ENCODE peak calls at places on chromosomes 13 and 19, in five cellular contexts. M is kidney epithelial cell, J is cardiac fibroblast, L is GM12878, P is bronchial epithelial cell. V is an unnamed sample.

GRCh38 chr19:9857920-9858746 is 23.0 kb downstream of the PIN1 start:
- DNase-seq in M (no peak), J (peak), L (no peak), P (peak), V (no peak)

GRCh38 chr13:94708031-94708571 is 4.2 kb downstream of the SOX21 start:
- DNase-seq in M (no peak), J (no peak), L (no peak), P (no peak), V (peak)

GRCh38 chr19:29273000-29273691 is 60.2 kb upstream of the UQCRFS1 start:
- DNase-seq in M (no peak), J (no peak), L (no peak), P (no peak), V (no peak)

GRCh38 chr19:42054205-42054604 is 15.8 kb downstream of the GRIK5 start:
- DNase-seq in M (no peak), J (no peak), L (no peak), P (no peak), V (no peak)

GRCh38 chr13:42490676-42491075 is 83.3 kb upstream of the TNFSF11 start:
- DNase-seq in M (no peak), J (no peak), L (no peak), P (no peak), V (no peak)

GRCh38 chr13:111401755-111402154 is 81.3 kb downstream of the TEX29 start:
- DNase-seq in M (no peak), J (no peak), L (no peak), P (no peak), V (no peak)

GRCh38 chr13:81929988-81930387 is 1589.1 kb upstream of the SPRY2 start:
- DNase-seq in M (peak), J (peak), L (no peak), P (peak), V (peak)

GRCh38 chr13:39485314-39485700 is 117.7 kb downstream of the LHFPL6 start:
- DNase-seq in M (no peak), J (peak), L (no peak), P (no peak), V (no peak)

GRCh38 chr19:43983544-43983911 is 460 bp upstream of the ZNF155 start:
- DNase-seq in M (no peak), J (no peak), L (no peak), P (no peak), V (no peak)

GRCh38 chr19:58562126-58563033 is 4.0 kb upstream of the UBE2M start:
- DNase-seq in M (no peak), J (peak), L (no peak), P (no peak), V (peak)

GRCh38 chr19:15280048-15280725 is 47.9 kb upstream of the EPHX3 start:
- DNase-seq in M (no peak), J (no peak), L (no peak), P (no peak), V (no peak)

GRCh38 chr13:46598820-46599180 is 45.8 kb downstream of the LRCH1 start:
- DNase-seq in M (no peak), J (no peak), L (no peak), P (no peak), V (no peak)

GRCh38 chr13:83211301-83211700 is 671.0 kb downstream of the SLITRK1 start:
- DNase-seq in M (no peak), J (peak), L (no peak), P (no peak), V (no peak)

GRCh38 chr19:11251650-11252314 is 10.5 kb downstream of the DOCK6 start:
- DNase-seq in M (no peak), J (no peak), L (no peak), P (no peak), V (no peak)

GRCh38 chr13:62130016-62130970 is 714.6 kb upstream of the PCDH20 start:
- DNase-seq in M (no peak), J (no peak), L (no peak), P (no peak), V (peak)

GRCh38 chr19:1471514-1472107 is 7.4 kb downstream of the C19orf25 start:
- DNase-seq in M (no peak), J (no peak), L (no peak), P (no peak), V (peak)

GRCh38 chr13:35964764-35965163 is 166.4 kb downstream of the DCLK1 start:
- DNase-seq in M (no peak), J (peak), L (no peak), P (peak), V (no peak)

GRCh38 chr19:7605490-7606222 is 10.0 kb downstream of the CAMSAP3 start:
- DNase-seq in M (no peak), J (peak), L (peak), P (peak), V (peak)

GRCh38 chr19:33241091-33241529 is 15.5 kb upstream of the SLC7A10 start:
- DNase-seq in M (no peak), J (no peak), L (no peak), P (peak), V (no peak)

GRCh38 chr13:21389124-21389523 is 70.0 kb downstream of the ZDHHC20 start:
- DNase-seq in M (no peak), J (no peak), L (no peak), P (no peak), V (no peak)

DNA sequence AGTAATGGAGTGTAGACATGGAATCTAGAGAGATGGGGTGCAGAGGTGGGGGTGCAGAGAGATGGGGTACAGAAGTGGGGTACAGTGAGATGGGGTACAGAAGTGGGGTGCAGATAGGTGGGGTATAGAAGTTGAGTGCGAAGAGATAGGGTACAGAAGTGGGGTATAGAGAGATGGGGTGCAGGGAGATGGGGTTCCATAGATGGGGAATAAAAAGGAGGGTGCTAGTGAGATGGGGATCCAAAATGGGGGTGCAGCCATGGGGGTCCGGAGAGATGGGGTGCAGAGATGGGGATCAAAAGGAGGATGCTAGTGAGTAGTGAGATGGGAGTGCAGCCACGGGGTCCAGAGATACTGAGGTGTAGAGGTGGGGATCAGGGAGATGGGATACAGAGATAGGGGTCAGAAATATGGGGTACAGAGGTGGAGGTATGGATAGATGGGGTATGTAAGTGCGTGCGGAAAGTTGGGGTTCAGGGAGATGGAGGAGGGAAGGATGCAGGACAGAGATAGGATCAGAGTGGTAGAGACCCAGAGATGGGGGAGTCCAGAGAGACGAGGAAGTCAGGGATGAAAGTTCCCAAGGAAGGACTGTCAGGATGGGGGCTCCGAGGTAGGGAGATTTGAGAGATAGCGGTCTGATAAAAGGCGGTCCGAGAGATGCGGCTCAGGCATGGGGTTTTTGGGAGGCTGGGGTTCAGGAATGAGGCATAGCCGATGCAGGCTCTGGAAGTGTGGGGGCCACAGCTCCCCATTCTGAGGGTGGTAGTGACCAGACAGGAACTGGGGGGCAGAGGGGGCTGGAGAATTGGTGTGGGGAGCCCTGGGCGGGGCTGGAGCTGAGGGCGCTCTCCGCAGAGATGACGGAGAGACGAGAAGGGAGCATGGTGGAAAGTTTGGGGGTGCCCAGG is 3.4 kb downstream of the PALM3 start:
- DNase-seq in M (no peak), J (no peak), L (no peak), P (no peak), V (no peak)
- H3K4me3 ChIP-seq in M (no peak), J (no peak), L (no peak), P (no peak), V (peak)

DNA sequence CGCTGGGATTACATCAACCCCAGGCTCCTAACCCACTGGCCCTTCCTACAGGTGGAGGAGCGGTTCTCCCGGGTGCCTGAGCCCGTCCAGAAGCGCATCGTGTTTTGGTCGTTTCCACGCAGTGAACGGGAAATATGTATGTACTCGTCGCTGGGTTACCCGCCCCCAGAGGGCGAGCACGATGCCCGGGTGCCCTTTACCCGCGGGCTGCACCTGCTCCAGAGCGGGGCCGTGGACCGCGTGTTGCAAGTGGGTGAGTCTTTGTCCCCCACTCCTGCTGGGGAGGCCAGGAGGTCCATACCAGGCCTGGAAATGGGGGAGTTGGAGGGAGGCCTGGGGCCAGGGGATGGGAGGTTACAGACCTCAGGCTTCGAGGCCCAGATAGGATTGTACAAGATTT is 4.4 kb downstream of the ZSWIM4 start:
- DNase-seq in M (no peak), J (no peak), L (no peak), P (no peak), V (no peak)
- H3K4me3 ChIP-seq in M (no peak), J (no peak), L (no peak), P (no peak), V (no peak)

DNA sequence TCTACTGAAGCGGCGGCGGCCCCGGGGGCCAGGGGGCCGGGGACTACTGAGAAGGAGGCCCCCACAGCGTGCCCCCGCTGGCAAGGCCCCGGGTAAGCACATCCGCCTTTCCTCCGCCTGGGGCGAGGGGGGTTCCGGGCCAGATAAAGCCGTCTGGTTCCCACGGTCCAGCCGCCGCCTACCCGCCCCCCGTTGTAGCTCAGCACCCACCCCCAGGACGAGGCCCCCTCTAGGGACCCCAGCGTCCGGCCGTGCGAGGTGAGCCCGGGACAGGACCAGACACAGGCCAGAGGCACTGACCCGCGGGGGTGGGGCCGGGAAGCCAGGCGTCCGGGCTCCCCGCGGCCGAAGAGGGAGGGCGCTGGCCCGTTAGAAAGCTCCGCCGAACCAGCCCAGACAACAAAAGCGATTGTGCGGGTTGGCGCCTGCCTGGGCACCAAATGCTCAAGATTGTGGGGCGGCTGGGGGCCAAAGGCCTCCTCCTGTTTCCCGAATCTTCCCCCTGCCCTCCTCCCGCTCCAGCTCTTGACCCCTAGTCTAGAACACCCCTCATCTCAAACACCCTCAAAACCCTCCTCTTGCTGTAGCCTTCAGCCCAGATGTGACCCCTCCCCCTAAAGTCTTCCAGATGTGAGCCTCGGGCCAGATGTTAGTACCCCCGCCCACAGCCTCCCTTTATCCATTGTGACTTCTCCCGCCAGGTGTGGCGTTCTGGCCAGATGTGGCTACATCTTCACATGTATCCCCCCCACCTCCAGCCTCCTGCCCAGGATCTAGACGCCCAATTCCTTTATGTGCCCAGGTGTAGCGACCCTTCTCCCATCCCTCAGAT is 867 bp upstream of the LTBP4 start:
- DNase-seq in M (no peak), J (no peak), L (no peak), P (no peak), V (peak)
- H3K4me3 ChIP-seq in M (no peak), J (no peak), L (no peak), P (no peak), V (peak)

GRCh38 chr19:35044317-35045117 is 3.0 kb downstream of the HPN start:
- DNase-seq in M (no peak), J (peak), L (no peak), P (peak), V (peak)
- H3K4me3 ChIP-seq in M (no peak), J (no peak), L (no peak), P (no peak), V (no peak)

DNA sequence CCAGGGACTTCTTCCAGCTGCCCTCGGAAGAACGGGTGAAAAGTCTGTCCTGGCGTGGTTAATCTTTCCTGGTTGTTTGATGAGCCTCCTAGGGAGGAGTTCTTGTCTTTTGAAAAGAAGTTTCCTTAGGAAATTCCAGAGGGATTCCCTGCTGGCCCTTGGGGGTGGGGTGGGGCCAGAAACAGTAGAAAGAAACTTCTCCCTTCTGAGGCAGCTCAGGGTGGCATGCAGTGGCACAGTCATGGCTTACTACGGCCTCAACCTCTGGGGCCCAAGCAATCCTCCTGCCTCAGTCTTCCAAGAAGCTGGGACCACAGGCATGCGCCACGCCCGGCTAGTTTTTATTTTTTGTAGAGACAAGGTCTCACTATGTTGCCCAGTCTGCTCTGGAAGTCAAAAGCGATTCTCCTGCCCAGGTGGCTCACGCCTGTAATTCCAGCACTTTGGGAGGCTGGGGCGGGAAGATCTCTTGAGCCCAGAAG is 1.5 kb downstream of the ZNF101 start:
- DNase-seq in M (no peak), J (no peak), L (no peak), P (no peak), V (peak)
- H3K4me3 ChIP-seq in M (no peak), J (no peak), L (peak), P (no peak), V (peak)

GRCh38 chr13:113548778-113549621 is 35.6 kb upstream of the TFDP1 start:
- DNase-seq in M (no peak), J (no peak), L (no peak), P (no peak), V (no peak)
- H3K4me3 ChIP-seq in M (no peak), J (no peak), L (no peak), P (no peak), V (no peak)